ENCODE peak calls at places on chromosomes 5 and 9, in nine cellular contexts. R is adrenal gland, Q is GM23248, D is cardiac muscle cell, J is suprapubic skin, H is lung, G is tibial nerve, A is left ventricle myocardium inferior, I is heart left ventricle. L is an unnamed sample. For H3K9me3, the result is how much of the 10 kb centered on the place peaks cover.

GRCh38 chr5:65946198-65946745 is 19.9 kb downstream of the ERBIN start:
- DNase-seq in R (no peak), Q (peak), D (no peak), J (no peak), H (no peak), G (no peak), A (no peak), I (no peak), L (no peak)

GRCh38 chr9:133956520-133957076 is 35.5 kb downstream of the VAV2 start:
- DNase-seq in R (peak), Q (peak), D (no peak), J (no peak), H (no peak), G (no peak), A (no peak), I (no peak), L (no peak)

GRCh38 chr9:16679327-16679821 is 191.1 kb downstream of the BNC2 start:
- DNase-seq in R (no peak), Q (peak), D (no peak), J (no peak), H (no peak), G (no peak), A (no peak), I (no peak), L (no peak)

GRCh38 chr5:157994271-157994691 is 135.3 kb upstream of the CLINT1 start:
- DNase-seq in R (no peak), Q (no peak), D (no peak), J (no peak), H (no peak), G (no peak), A (no peak), I (no peak), L (no peak)

GRCh38 chr5:2872676-2873075 is 121.2 kb upstream of the IRX2 start:
- DNase-seq in R (no peak), Q (no peak), D (no peak), J (no peak), H (no peak), G (no peak), A (no peak), I (no peak), L (no peak)

GRCh38 chr9:87451149-87451548 is 46.5 kb upstream of the DAPK1 start:
- DNase-seq in R (no peak), Q (no peak), D (no peak), J (no peak), H (no peak), G (no peak), A (no peak), I (no peak), L (no peak)

GRCh38 chr5:172678902-172679301 is 37.8 kb downstream of the NEURL1B start:
- DNase-seq in R (peak), Q (no peak), D (peak), J (no peak), H (peak), G (no peak), A (peak), I (peak), L (no peak)

GRCh38 chr5:112555197-112555596 is 136.1 kb upstream of the EPB41L4A start:
- DNase-seq in R (no peak), Q (no peak), D (no peak), J (no peak), H (no peak), G (no peak), A (no peak), I (no peak), L (no peak)

GRCh38 chr5:76145945-76146344 is 62.8 kb downstream of the SV2C start:
- DNase-seq in R (no peak), Q (peak), D (no peak), J (no peak), H (no peak), G (no peak), A (no peak), I (no peak), L (no peak)

GRCh38 chr5:94314507-94315170 is 303.8 kb downstream of the KIAA0825 start:
- DNase-seq in R (no peak), Q (no peak), D (no peak), J (no peak), H (no peak), G (no peak), A (no peak), I (no peak), L (no peak)

GRCh38 chr5:179080724-179081123 is 20.6 kb downstream of the ZNF354C start:
- DNase-seq in R (no peak), Q (no peak), D (no peak), J (no peak), H (no peak), G (no peak), A (no peak), I (no peak), L (no peak)

GRCh38 chr5:179079165-179079987 is 19.2 kb downstream of the ZNF354C start:
- DNase-seq in R (no peak), Q (peak), D (no peak), J (no peak), H (no peak), G (no peak), A (no peak), I (no peak), L (no peak)
- H3K9me3 ChIP-seq in R (under half), Q (under half), D (under half), J (half or more), H (half or more), G (under half), A (half or more), I (half or more), L (under half)

DNA sequence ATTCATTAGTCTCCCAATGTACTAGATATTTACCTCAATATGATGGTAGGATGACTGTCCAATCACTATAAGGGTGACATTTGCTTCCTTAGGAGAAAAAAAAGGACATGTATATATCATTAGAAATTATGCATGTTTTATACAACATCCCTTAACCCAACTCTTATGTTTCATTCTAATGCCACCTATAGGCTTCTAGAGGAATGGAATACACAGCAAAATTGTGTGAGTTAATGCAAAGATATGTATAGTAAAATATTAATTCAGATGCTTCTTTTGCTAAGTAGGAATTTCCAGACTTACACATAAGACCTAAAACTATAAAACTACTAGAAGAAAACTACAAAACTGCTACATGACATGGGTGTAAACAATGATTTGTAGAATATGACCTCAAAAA is 3.5 kb downstream of the PRXL2C start:
- DNase-seq in R (no peak), Q (peak), D (peak), J (no peak), H (no peak), G (no peak), A (no peak), I (no peak), L (no peak)
- H3K27ac ChIP-seq in R (no peak), Q (peak), D (no peak), J (no peak), H (no peak), G (no peak), A (no peak), I (no peak), L (no peak)

DNA sequence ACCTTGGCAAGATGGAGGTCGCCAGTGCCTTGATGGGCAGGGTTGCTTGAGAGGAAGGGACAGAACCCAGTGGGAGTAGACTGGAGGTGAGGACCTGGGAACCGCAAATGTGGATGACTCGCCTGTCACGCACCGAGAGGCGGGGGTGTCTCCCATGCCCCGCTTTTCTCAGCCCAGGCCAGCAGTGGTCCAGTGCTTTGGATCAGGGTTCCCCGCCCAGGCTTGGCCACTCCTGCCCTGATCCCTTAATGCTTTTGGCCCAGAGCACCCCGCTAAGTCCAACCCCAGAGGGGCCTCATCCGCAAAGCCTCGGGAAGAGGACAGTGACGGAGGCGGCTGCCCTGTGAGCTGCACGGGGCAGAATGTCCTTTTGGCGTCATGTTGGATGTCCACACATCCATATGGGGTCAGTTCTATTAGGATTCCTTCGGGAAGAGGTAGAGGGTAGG is 2.4 kb downstream of the MRPS2 start:
- DNase-seq in R (peak), Q (no peak), D (no peak), J (peak), H (no peak), G (no peak), A (no peak), I (no peak), L (no peak)
- H3K4me3 ChIP-seq in R (no peak), Q (no peak), D (no peak), J (no peak), H (no peak), G (no peak), A (no peak), I (no peak), L (no peak)

GRCh38 chr5:141241496-141241895 is 3.7 kb upstream of the PCDHB15 start:
- DNase-seq in R (no peak), Q (no peak), D (no peak), J (no peak), H (no peak), G (no peak), A (no peak), I (no peak), L (no peak)
- H3K9me3 ChIP-seq in R (under half), Q (under half), D (under half), J (half or more), H (under half), G (under half), A (half or more), I (half or more), L (under half)

DNA sequence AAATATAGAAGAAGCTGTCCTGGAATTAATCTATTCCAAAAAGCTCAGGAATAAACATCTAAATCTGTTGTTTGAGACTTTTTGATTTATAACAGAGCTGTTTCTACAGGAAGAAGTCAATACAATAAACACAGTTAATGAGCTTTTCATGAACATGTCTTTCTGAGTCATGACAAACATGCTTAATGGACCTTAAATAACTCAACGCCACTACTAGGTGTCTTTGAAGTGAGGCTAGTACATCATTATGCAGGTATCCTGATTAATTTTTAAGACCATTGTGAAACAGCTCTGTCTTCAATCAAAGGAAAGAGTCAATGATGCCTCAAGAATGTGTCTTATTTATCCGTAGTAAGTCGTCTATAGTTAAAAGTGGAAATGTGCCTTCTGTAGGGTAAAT is 131.6 kb downstream of the GABRB2 start:
- DNase-seq in R (no peak), Q (no peak), D (no peak), J (no peak), H (no peak), G (no peak), A (no peak), I (no peak), L (no peak)
- H3K27ac ChIP-seq in R (no peak), Q (no peak), D (no peak), J (no peak), H (no peak), G (no peak), A (no peak), I (no peak), L (no peak)

DNA sequence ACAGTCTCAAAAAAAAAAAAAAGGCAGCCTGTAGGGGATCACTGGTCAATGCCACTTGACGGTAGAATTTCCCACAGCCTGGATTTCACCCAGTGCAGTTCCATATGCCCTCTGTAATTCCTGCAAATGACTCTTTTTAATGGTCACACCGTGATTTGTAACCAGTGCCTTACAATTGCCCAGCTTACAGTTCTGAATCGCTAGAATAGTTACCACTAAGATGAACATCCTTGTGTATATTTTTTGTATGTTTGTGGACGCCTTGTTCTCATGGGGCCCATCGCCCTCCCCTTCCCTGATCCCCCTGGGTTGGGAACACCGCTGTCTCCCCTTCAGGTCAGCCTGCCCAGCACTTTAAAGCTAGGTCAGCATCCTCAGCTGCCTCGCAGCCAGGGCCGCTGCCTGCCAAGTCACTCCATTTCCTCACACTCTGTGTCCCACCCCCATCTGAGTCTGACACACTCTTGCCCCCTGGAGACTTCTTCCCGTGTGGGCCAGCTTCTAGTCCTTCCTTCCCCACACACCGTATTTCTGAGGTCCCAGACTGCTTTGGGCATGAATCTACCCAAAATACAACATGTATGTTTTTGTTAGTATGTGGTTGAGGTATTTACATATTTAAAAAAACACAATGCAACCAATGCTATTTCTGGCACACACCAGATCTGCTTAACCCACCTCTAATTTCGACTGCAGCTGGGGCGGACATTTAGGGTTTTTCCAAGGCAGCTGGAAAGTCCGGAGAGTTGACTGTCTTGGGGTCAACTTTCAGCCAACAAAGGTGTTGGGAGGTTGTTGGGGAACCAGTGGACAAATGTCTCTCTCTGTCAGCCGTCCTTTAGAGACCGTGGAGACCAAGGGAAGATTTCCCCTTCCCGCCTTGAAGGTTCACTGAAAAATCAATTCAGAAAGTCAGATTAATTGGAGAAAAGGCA is 120.5 kb upstream of the NEK6 start:
- DNase-seq in R (no peak), Q (peak), D (no peak), J (no peak), H (no peak), G (no peak), A (no peak), I (no peak), L (no peak)
- H3K4me3 ChIP-seq in R (no peak), Q (no peak), D (no peak), J (no peak), H (no peak), G (no peak), A (no peak), I (no peak), L (no peak)

L was measured in SJSA1.